ENCODE peak calls at places on chromosomes 7 and 10, in nine cellular contexts. B is left ventricle myocardium inferior, X is GM06990, M is fibroblast of mammary gland, K is cardiac muscle cell, F is lower lobe of right lung, S is endothelial cell of umbilical vein, N is AG09309, Q is OCI-LY7. D is an unnamed sample.

GRCh38 chr7:52592698-52593097 is 442.7 kb upstream of the POM121L12 start:
- DNase-seq in K (no peak), X (no peak), M (no peak), S (no peak), N (no peak), Q (no peak), B (no peak), F (no peak), D (no peak)

GRCh38 chr10:5975641-5976473 is 1.5 kb downstream of the IL15RA start:
- DNase-seq in M (peak), Q (peak), F (peak), S (peak), K (peak), B (peak), N (no peak), X (peak), D (no peak)

GRCh38 chr10:50613726-50614443 is 9.9 kb downstream of the SGMS1 start:
- DNase-seq in K (no peak), Q (no peak), S (no peak), B (no peak), X (no peak), N (no peak), F (no peak), M (no peak), D (no peak)

GRCh38 chr10:62136931-62137330 is 131.7 kb downstream of the RTKN2 start:
- DNase-seq in S (no peak), F (no peak), B (no peak), K (no peak), M (peak), N (no peak), Q (no peak), X (no peak), D (no peak)

GRCh38 chr10:94199565-94199964 is 163.2 kb downstream of the NOC3L start:
- DNase-seq in F (no peak), K (no peak), Q (no peak), B (no peak), N (no peak), X (no peak), M (peak), S (no peak), D (no peak)

GRCh38 chr7:1968397-1969111 is 264.2 kb downstream of the MAD1L1 start:
- DNase-seq in K (no peak), Q (no peak), B (no peak), M (no peak), F (peak), N (no peak), X (no peak), S (no peak), D (peak)

GRCh38 chr10:26887611-26888215 is 27.0 kb upstream of the ABI1 start:
- DNase-seq in M (peak), F (no peak), N (no peak), S (peak), B (no peak), Q (no peak), K (no peak), X (no peak), D (no peak)

GRCh38 chr10:132714906-132715790 is 70.8 kb downstream of the NKX6-2 start:
- DNase-seq in K (no peak), F (peak), B (peak), Q (no peak), M (no peak), S (no peak), N (no peak), X (no peak), D (no peak)

GRCh38 chr7:43164757-43165156 is 52.3 kb downstream of the HECW1 start:
- DNase-seq in B (no peak), M (peak), F (no peak), S (peak), K (peak), Q (no peak), N (peak), X (peak), D (no peak)

GRCh38 chr10:49744924-49745605 is 17.1 kb downstream of the OGDHL start:
- DNase-seq in B (no peak), S (no peak), M (no peak), Q (no peak), X (no peak), K (no peak), N (no peak), F (no peak), D (no peak)

GRCh38 chr10:120456626-120457430 is at the start of gene PLPP4:
- DNase-seq in B (no peak), K (peak), X (peak), M (no peak), Q (no peak), N (no peak), F (no peak), S (peak), D (peak)

GRCh38 chr10:90289037-90289436 is 568.8 kb downstream of the HTR7 start:
- DNase-seq in Q (no peak), B (no peak), X (peak), N (no peak), F (no peak), M (peak), K (peak), S (peak), D (no peak)

GRCh38 chr10:3775671-3776551 is 9.1 kb downstream of the KLF6 start:
- DNase-seq in X (no peak), F (no peak), M (peak), S (peak), Q (no peak), K (peak), N (no peak), B (no peak), D (no peak)

GRCh38 chr7:1667566-1668485 is 2.3 kb upstream of the ELFN1 start:
- DNase-seq in F (peak), M (no peak), K (no peak), B (no peak), X (no peak), Q (no peak), S (no peak), N (no peak), D (peak)

GRCh38 chr7:32243891-32244290 is 173.7 kb upstream of the PDE1C start:
- DNase-seq in S (no peak), K (no peak), B (no peak), X (no peak), F (no peak), N (no peak), Q (no peak), M (no peak), D (no peak)

GRCh38 chr10:46233101-46233500 is 53.7 kb upstream of the ANTXRL start:
- DNase-seq in F (no peak), Q (no peak), S (no peak), X (no peak), B (no peak), M (no peak), N (no peak), K (no peak), D (peak)

GRCh38 chr7:1341361-1341675 is 108.6 kb downstream of the UNCX start:
- DNase-seq in X (no peak), S (no peak), F (peak), B (no peak), K (no peak), N (no peak), M (no peak), Q (no peak), D (no peak)

GRCh38 chr10:94546058-94546595 is 539 bp downstream of the HELLS start:
- DNase-seq in N (no peak), M (peak), X (no peak), B (no peak), S (peak), F (no peak), K (peak), Q (peak), D (no peak)

GRCh38 chr7:26439502-26440252 is 148.0 kb downstream of the SNX10 start:
- DNase-seq in X (no peak), Q (no peak), B (no peak), N (no peak), S (no peak), K (no peak), F (no peak), M (no peak), D (no peak)

GRCh38 chr10:2475711-2476110 is 591.6 kb upstream of the PFKP start:
- DNase-seq in N (no peak), Q (no peak), F (no peak), K (no peak), B (no peak), M (no peak), X (no peak), S (no peak), D (no peak)

GRCh38 chr7:156823441-156823840 is 69.5 kb downstream of the LMBR1 start:
- DNase-seq in X (no peak), B (no peak), K (peak), Q (no peak), S (no peak), N (no peak), M (peak), F (no peak), D (no peak)

GRCh38 chr7:39536926-39537325 is 29.3 kb upstream of the YAE1 start:
- DNase-seq in B (no peak), M (peak), K (peak), Q (no peak), F (no peak), N (no peak), S (no peak), X (no peak), D (no peak)

GRCh38 chr7:27842094-27842493 is 102.1 kb downstream of the TAX1BP1 start:
- DNase-seq in K (no peak), F (no peak), M (peak), N (no peak), Q (no peak), S (no peak), B (no peak), X (no peak), D (no peak)

GRCh38 chr10:123562811-123563580 is 103.2 kb upstream of the GPR26 start:
- DNase-seq in Q (no peak), X (no peak), B (no peak), S (no peak), N (no peak), K (no peak), F (no peak), M (no peak), D (no peak)

GRCh38 chr7:78473011-78473410 is 674.4 kb downstream of the PHTF2 start:
- DNase-seq in X (no peak), F (no peak), B (no peak), Q (no peak), K (no peak), M (peak), N (peak), S (no peak), D (no peak)

GRCh38 chr7:1560620-1561031 is 4.6 kb upstream of the TMEM184A start:
- DNase-seq in K (no peak), F (no peak), Q (no peak), S (no peak), B (no peak), N (no peak), X (no peak), M (no peak), D (no peak)

GRCh38 chr7:43105521-43106120 is 6.8 kb upstream of the HECW1 start:
- DNase-seq in S (no peak), N (no peak), B (no peak), Q (no peak), M (peak), X (no peak), F (no peak), K (no peak), D (no peak)

GRCh38 chr10:102462512-102463054 is 11.2 kb upstream of the C10orf95 start:
- DNase-seq in K (no peak), X (no peak), S (no peak), B (no peak), N (no peak), Q (peak), F (no peak), M (no peak), D (no peak)
- H3K4me3 ChIP-seq in K (no peak), X (no peak), S (no peak), B (peak), N (no peak), Q (peak), F (peak), M (no peak), D (peak)

GRCh38 chr7:80334908-80335307 is 177.0 kb downstream of the GNAT3 start:
- DNase-seq in B (no peak), F (no peak), X (no peak), N (no peak), K (peak), Q (no peak), S (peak), M (no peak), D (no peak)

GRCh38 chr7:80335473-80336232 is 176.2 kb downstream of the GNAT3 start:
- DNase-seq in M (no peak), X (no peak), F (no peak), K (peak), B (no peak), S (peak), Q (no peak), N (no peak), D (no peak)

GRCh38 chr7:80334185-80334584 is 177.7 kb downstream of the GNAT3 start:
- DNase-seq in S (no peak), Q (no peak), B (no peak), K (no peak), N (no peak), F (no peak), X (no peak), M (no peak), D (no peak)

DNA sequence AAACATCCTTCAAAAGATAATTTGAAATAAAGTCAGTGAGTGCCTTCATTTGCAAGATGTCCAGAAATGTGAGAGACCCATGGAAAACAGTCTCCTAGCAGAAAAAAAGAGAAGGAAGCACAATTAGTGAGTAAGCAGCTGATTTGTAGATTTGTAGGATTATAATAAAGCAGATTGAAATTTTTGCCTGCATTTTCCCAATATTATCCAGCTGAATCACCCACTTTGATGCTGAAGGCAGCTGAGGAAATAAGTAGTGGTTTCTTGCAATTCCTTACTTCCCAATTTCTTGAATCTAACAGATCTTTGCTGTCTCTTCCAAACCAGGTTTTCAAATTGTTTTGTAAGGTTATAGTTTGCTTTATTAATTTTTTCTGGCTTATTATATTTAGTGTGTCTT is 181.4 kb downstream of the GNAT3 start:
- DNase-seq in Q (no peak), K (peak), X (no peak), N (peak), M (peak), B (no peak), S (no peak), F (no peak), D (no peak)
- H3K4me3 ChIP-seq in Q (no peak), K (no peak), X (no peak), N (no peak), M (no peak), B (no peak), S (no peak), F (no peak), D (no peak)

GRCh38 chr10:84234508-84234907 is 6.8 kb downstream of the LRIT1 start:
- DNase-seq in K (no peak), Q (no peak), F (no peak), N (no peak), S (no peak), X (no peak), B (no peak), M (no peak), D (no peak)
- H3K4me3 ChIP-seq in K (no peak), Q (no peak), F (no peak), N (no peak), S (no peak), X (no peak), B (no peak), M (no peak), D (no peak)

DNA sequence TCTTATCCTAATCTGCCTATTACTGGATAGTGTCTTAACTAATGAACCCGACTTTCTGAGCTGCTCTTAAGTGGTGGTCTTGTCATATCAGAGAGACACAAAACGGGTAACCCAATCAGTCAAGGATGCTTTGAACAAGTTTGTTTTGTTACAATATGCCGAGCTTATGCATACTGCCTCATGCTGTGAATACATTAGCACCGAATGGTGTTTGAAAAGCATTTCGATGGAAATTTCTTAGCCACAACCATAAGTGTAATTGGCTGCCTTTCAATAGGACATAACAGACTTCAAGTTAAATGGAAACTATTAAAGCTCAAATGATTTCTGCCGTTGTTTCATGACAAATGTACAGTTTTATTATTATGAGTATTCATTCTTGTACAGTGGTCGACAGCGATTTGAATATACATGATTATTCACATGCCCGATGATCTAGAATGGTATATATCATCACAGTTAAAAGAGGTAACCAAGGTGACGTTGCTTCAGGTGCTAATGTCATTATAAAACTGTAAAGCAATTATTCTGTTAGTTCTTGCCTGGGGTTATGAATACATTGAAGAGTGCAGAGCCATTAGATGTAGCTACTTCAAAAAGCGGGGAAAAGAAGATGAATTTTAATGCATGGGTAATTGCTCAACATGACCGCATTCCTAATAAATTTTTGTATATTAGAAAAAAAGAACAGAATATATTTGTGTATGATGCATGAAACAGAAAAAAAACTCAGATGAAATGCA is 118.8 kb downstream of the EBF3 start:
- DNase-seq in S (no peak), N (no peak), F (no peak), X (no peak), B (no peak), M (no peak), Q (no peak), K (no peak), D (no peak)
- H3K4me3 ChIP-seq in S (no peak), N (no peak), F (no peak), X (no peak), B (no peak), M (no peak), Q (no peak), K (no peak), D (no peak)

GRCh38 chr10:34537629-34538231 is 277.4 kb downstream of the PARD3 start:
- DNase-seq in F (no peak), M (no peak), Q (no peak), S (no peak), K (no peak), X (peak), N (no peak), B (no peak), D (no peak)

GRCh38 chr10:34539533-34540315 is 275.4 kb downstream of the PARD3 start:
- DNase-seq in S (no peak), K (peak), B (no peak), F (no peak), N (peak), X (peak), M (peak), Q (no peak), D (no peak)

GRCh38 chr10:34540492-34540891 is 274.6 kb downstream of the PARD3 start:
- DNase-seq in X (no peak), M (no peak), F (no peak), Q (no peak), B (no peak), N (no peak), S (no peak), K (no peak), D (no peak)

GRCh38 chr10:34535872-34536271 is 279.2 kb downstream of the PARD3 start:
- DNase-seq in F (no peak), S (no peak), B (no peak), Q (no peak), K (no peak), M (no peak), X (no peak), N (no peak), D (no peak)

GRCh38 chr10:34538291-34538829 is 276.7 kb downstream of the PARD3 start:
- DNase-seq in X (peak), M (no peak), S (no peak), F (no peak), B (no peak), N (no peak), K (no peak), Q (peak), D (no peak)
- H3K4me3 ChIP-seq in X (peak), M (no peak), S (no peak), F (peak), B (peak), N (no peak), K (no peak), Q (no peak), D (peak)

GRCh38 chr7:8260871-8261707 is 878 bp downstream of the ICA1 start:
- DNase-seq in F (peak), S (peak), N (no peak), M (no peak), X (no peak), Q (no peak), B (peak), K (peak), D (peak)
- H3K4me3 ChIP-seq in F (peak), S (peak), N (peak), M (peak), X (peak), Q (no peak), B (peak), K (peak), D (peak)

GRCh38 chr10:33160151-33160550 is 174.3 kb downstream of the NRP1 start:
- DNase-seq in Q (no peak), B (no peak), X (no peak), S (no peak), K (no peak), N (no peak), F (no peak), M (no peak), D (no peak)

GRCh38 chr10:33162248-33162575 is 172.3 kb downstream of the NRP1 start:
- DNase-seq in X (no peak), F (no peak), B (no peak), M (no peak), S (no peak), K (no peak), N (no peak), Q (no peak), D (no peak)

GRCh38 chr10:33161550-33162247 is 172.8 kb downstream of the NRP1 start:
- DNase-seq in S (no peak), N (no peak), M (no peak), B (no peak), K (no peak), X (no peak), F (no peak), Q (no peak), D (no peak)

GRCh38 chr10:33165911-33166310 is 168.6 kb downstream of the NRP1 start:
- DNase-seq in M (no peak), Q (no peak), K (no peak), F (no peak), N (no peak), S (no peak), B (no peak), X (no peak), D (no peak)

GRCh38 chr10:33163941-33164824 is 170.3 kb downstream of the NRP1 start:
- DNase-seq in M (no peak), F (no peak), B (no peak), K (peak), N (no peak), X (no peak), S (peak), Q (no peak), D (no peak)
- H3K4me3 ChIP-seq in M (no peak), F (no peak), B (no peak), K (no peak), N (no peak), X (no peak), S (no peak), Q (no peak), D (no peak)

DNA sequence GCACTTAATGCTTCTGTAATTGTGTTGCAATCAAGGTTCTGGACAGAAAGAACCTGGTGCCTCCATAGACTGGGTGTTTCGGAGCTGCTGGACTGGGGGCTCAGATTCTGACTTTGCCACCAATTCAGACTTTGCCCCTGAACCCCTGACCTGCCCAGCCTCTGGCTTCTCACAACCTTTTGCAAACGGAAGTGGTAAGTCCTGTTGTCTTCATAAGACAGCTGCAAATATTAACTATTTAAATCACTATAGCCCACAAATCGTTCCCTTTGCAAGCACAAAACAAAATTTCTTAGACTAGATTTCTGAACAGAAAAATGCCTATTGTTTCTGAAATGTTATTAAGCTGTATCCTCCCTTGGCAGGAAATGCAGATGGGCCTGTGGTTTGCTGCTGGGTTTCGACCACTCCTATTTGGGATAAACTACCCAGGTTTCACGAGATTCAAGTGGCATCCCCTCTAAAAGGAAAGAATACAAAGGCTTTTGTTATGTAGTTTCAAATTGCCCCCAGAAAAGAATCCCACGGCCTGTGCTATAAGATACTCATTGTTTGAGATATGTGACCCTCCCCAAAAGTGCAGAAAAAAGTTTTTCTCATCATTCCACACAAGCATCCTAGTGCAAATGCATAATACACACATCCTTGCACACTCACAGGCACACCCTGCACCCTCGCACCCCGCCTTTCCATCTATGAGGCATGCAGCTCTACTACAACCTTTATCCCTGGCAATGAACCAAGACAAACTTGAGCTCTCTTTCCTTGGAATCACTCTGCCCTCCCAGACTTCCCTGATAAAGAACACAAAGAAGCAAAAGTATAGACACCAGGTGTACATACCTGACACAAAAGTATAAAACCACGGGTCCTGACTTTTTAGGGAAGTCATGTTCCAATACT is 209.1 kb downstream of the PRPF18 start:
- DNase-seq in B (no peak), Q (peak), F (no peak), M (no peak), K (no peak), S (no peak), N (no peak), X (no peak), D (no peak)
- H3K4me3 ChIP-seq in B (no peak), Q (peak), F (no peak), M (no peak), K (no peak), S (no peak), N (no peak), X (no peak), D (no peak)